ENCODE peak calls at places on chromosomes 13 and 19, in seven cellular contexts. B is activated CD4-positive, alpha-beta T cell treated with anti-CD3 and anti-CD28 coated beads, Interleukin-2, amount 50 U/mL, for 48 hours; P is T-helper 1 cell; R is lower leg skin; K is CD8-positive, alpha-beta T cell; G is aorta; J is NCI-H2081. A is an unnamed sample.
A peak's percentile ranks its signal among the peaks of the same experiment; 100 is the strongest.

GRCh38 chr13:113364371-113364932 is 522 bp upstream of the GRTP1 start:
- DNase-seq in B (no peak), G (no peak), K (no peak), J (no peak), P (peak; percentile 3), R (peak; percentile 40), A (no peak)

GRCh38 chr13:45695198-45695730 is 6.9 kb upstream of the CBY2 start:
- DNase-seq in B (peak; percentile 20), G (no peak), R (no peak), P (no peak), K (no peak), J (no peak), A (no peak)

GRCh38 chr19:294341-294818 is 3.2 kb upstream of the PLPP2 start:
- DNase-seq in P (no peak), J (no peak), K (no peak), B (no peak), G (peak; percentile 72), R (no peak), A (peak; percentile 63)

GRCh38 chr19:51651216-51651846 is 4.7 kb upstream of the SIGLEC14 start:
- DNase-seq in J (no peak), P (no peak), G (no peak), R (no peak), K (no peak), B (no peak), A (no peak)

GRCh38 chr19:13796301-13797057 is 1.2 kb downstream of the ZSWIM4 start:
- DNase-seq in G (peak; percentile 91), B (no peak), J (no peak), K (no peak), P (no peak), R (peak; percentile 60), A (peak; percentile 75)

GRCh38 chr13:110361365-110361911 is 54.4 kb downstream of the COL4A2 start:
- DNase-seq in G (peak; percentile 93), R (no peak), P (no peak), B (no peak), K (no peak), J (no peak), A (no peak)

GRCh38 chr13:33119022-33119735 is 103.0 kb downstream of the KL start:
- DNase-seq in B (no peak), P (no peak), G (no peak), J (no peak), K (no peak), R (no peak), A (no peak)

GRCh38 chr13:44276061-44276460 is 97.6 kb upstream of the SERP2 start:
- DNase-seq in J (no peak), K (no peak), B (no peak), P (no peak), R (no peak), G (no peak), A (no peak)

GRCh38 chr13:32549788-32550187 is 11.2 kb upstream of the N4BP2L2 start:
- DNase-seq in R (no peak), J (no peak), B (no peak), K (no peak), G (no peak), P (no peak), A (no peak)

GRCh38 chr19:54517483-54517882 is 14.9 kb downstream of the LAIR2 start:
- DNase-seq in K (peak; percentile 43), B (peak; percentile 68), G (no peak), P (peak; percentile 42), R (no peak), J (no peak), A (no peak)

GRCh38 chr13:112688560-112689497 is 1.0 kb upstream of the ATP11A start:
- DNase-seq in J (no peak), G (peak; percentile 77), B (peak; percentile 71), K (no peak), R (no peak), P (peak; percentile 13), A (peak; percentile 88)

GRCh38 chr13:32246468-32246867 is 68.7 kb downstream of the ZAR1L start:
- DNase-seq in G (no peak), P (peak; percentile 11), R (peak; percentile 32), B (peak; percentile 47), J (peak; percentile 38), K (peak; percentile 23), A (no peak)

GRCh38 chr13:30037306-30037705 is 186.9 kb upstream of the UBL3 start:
- DNase-seq in P (no peak), B (no peak), G (no peak), J (no peak), K (no peak), R (no peak), A (no peak)

GRCh38 chr19:45352914-45353796 is 12.6 kb downstream of the KLC3 start:
- DNase-seq in J (no peak), K (no peak), G (no peak), R (no peak), P (no peak), B (no peak), A (no peak)

GRCh38 chr19:47227347-47228167 is 3.4 kb downstream of the BBC3 start:
- DNase-seq in B (peak; percentile 69), G (peak; percentile 95), J (no peak), K (peak; percentile 49), R (peak; percentile 92), P (no peak), A (peak; percentile 95)

GRCh38 chr19:982567-983170 is 1.5 kb upstream of the WDR18 start:
- DNase-seq in G (peak; percentile 92), R (no peak), K (peak; percentile 58), B (peak; percentile 79), P (peak; percentile 61), J (peak; percentile 46), A (peak; percentile 88)

GRCh38 chr13:25958983-25959382 is 92.8 kb downstream of the SHISA2 start:
- DNase-seq in P (no peak), J (no peak), B (no peak), G (no peak), R (no peak), K (no peak), A (no peak)

GRCh38 chr19:35143818-35144217 is 763 bp downstream of the FXYD7 start:
- DNase-seq in G (no peak), B (no peak), P (no peak), R (no peak), J (no peak), K (no peak), A (no peak)

GRCh38 chr19:37997911-37998344 is 90.9 kb downstream of the SIPA1L3 start:
- DNase-seq in B (peak; percentile 11), G (no peak), J (no peak), R (no peak), K (no peak), P (no peak), A (no peak)

GRCh38 chr19:1189419-1189818 is 15.4 kb upstream of the SBNO2 start:
- DNase-seq in P (no peak), G (no peak), J (no peak), B (peak; percentile 59), R (no peak), K (peak; percentile 63), A (no peak)

GRCh38 chr13:98445340-98446233 is 131.3 kb downstream of the STK24 start:
- DNase-seq in P (peak; percentile 72), J (peak; percentile 55), B (peak; percentile 80), K (peak; percentile 78), R (no peak), G (peak; percentile 91), A (peak; percentile 83)

GRCh38 chr19:2850256-2850925 is 9.1 kb downstream of the ZNF555 start:
- DNase-seq in K (no peak), G (no peak), P (no peak), R (no peak), J (no peak), B (no peak), A (no peak)

GRCh38 chr19:46571495-46571894 is 29.6 kb upstream of the CALM3 start:
- DNase-seq in K (no peak), P (no peak), J (no peak), G (no peak), R (no peak), B (no peak), A (no peak)

GRCh38 chr19:58395220-58395978 is at the start of gene RNF225:
- DNase-seq in K (no peak), R (no peak), J (no peak), G (no peak), P (no peak), B (no peak), A (peak; percentile 75)

GRCh38 chr19:2239771-2240770 is 3.4 kb downstream of the SF3A2 start:
- DNase-seq in B (no peak), P (peak; percentile 40), J (no peak), G (no peak), R (no peak), K (peak; percentile 58), A (no peak)

GRCh38 chr19:45168767-45169351 is 8.1 kb upstream of the NKPD1 start:
- DNase-seq in G (no peak), B (no peak), R (no peak), J (no peak), K (no peak), P (no peak), A (no peak)

GRCh38 chr13:27130223-27131015 is 41.2 kb downstream of the USP12 start:
- DNase-seq in R (no peak), B (no peak), G (no peak), J (no peak), P (no peak), K (no peak), A (no peak)

GRCh38 chr13:24727731-24728601 is 36.0 kb upstream of the RNF17 start:
- DNase-seq in G (peak; percentile 75), K (peak; percentile 81), R (peak; percentile 45), P (peak; percentile 67), J (peak; percentile 78), B (peak; percentile 64), A (no peak)